ENCODE peak calls at places on chromosomes 13 and 19, in nine cellular contexts. I is naive thymus-derived CD4-positive, alpha-beta T cell; S is GM23248; N is fibroblast of lung; C is fibroblast of the aortic adventitia; W is right cardiac atrium; O is GM23338; H is NT2/D1; F is thoracic aorta. R is an unnamed sample.
A peak's percentile ranks its signal among the peaks of the same experiment; 100 is the strongest.

GRCh38 chr19:7265963-7266362 is 28.3 kb downstream of the INSR start:
- DNase-seq in I (no peak), S (no peak), N (no peak), C (no peak), W (no peak), O (no peak), H (no peak), F (no peak), R (no peak)

GRCh38 chr13:46354143-46355087 is 32.6 kb downstream of the RUBCNL start:
- DNase-seq in I (no peak), S (peak; percentile 97), N (peak; percentile 97), C (peak; percentile 94), W (no peak), O (no peak), H (no peak), F (no peak), R (peak; percentile 89)

GRCh38 chr13:88022826-88023225 is 351.7 kb downstream of the SLITRK5 start:
- DNase-seq in I (no peak), S (no peak), N (no peak), C (no peak), W (no peak), O (no peak), H (no peak), F (no peak), R (peak; percentile 65)

GRCh38 chr19:54673222-54673621 is 10.4 kb downstream of the LILRB4 start:
- DNase-seq in I (no peak), S (no peak), N (no peak), C (no peak), W (no peak), O (no peak), H (no peak), F (no peak), R (no peak)

GRCh38 chr19:1146858-1147780 is 26.9 kb downstream of the SBNO2 start:
- DNase-seq in I (no peak), S (no peak), N (no peak), C (no peak), W (no peak), O (no peak), H (no peak), F (no peak), R (no peak)

GRCh38 chr13:27446986-27447583 is 3.3 kb downstream of the MTIF3 start:
- DNase-seq in I (peak; percentile 50), S (no peak), N (no peak), C (no peak), W (no peak), O (no peak), H (no peak), F (no peak), R (no peak)

GRCh38 chr19:7355151-7355845 is 6.6 kb downstream of the ARHGEF18 start:
- DNase-seq in I (no peak), S (peak; percentile 85), N (peak; percentile 52), C (peak; percentile 76), W (peak; percentile 65), O (no peak), H (no peak), F (no peak), R (no peak)

GRCh38 chr19:57527136-57527881 is at the start of gene ZNF549:
- DNase-seq in I (peak; percentile 88), S (peak; percentile 96), N (peak; percentile 95), C (peak; percentile 92), W (peak; percentile 95), O (peak; percentile 99), H (peak; percentile 85), F (peak; percentile 68), R (peak; percentile 97)

GRCh38 chr13:30607908-30608307 is 9.8 kb upstream of the USPL1 start:
- DNase-seq in I (peak; percentile 74), S (no peak), N (peak; percentile 4), C (no peak), W (no peak), O (no peak), H (no peak), F (no peak), R (peak; percentile 53)

GRCh38 chr13:100423375-100423774 is 165.2 kb downstream of the GGACT start:
- DNase-seq in I (no peak), S (peak; percentile 29), N (no peak), C (peak; percentile 23), W (no peak), O (no peak), H (no peak), F (no peak), R (peak; percentile 71)

GRCh38 chr13:47109028-47109427 is 212.2 kb upstream of the HTR2A start:
- DNase-seq in I (no peak), S (no peak), N (peak; percentile 37), C (no peak), W (no peak), O (no peak), H (no peak), F (no peak), R (peak; percentile 71)

GRCh38 chr13:65468628-65469027 is 1761.5 kb downstream of the PCDH9 start:
- DNase-seq in I (no peak), S (no peak), N (peak; percentile 76), C (peak; percentile 59), W (no peak), O (no peak), H (no peak), F (no peak), R (no peak)

GRCh38 chr13:29771247-29771646 is 79.2 kb downstream of the UBL3 start:
- DNase-seq in I (peak; percentile 52), S (peak; percentile 48), N (peak; percentile 23), C (peak; percentile 70), W (no peak), O (peak; percentile 52), H (no peak), F (no peak), R (peak; percentile 47)

GRCh38 chr13:84843368-84843767 is 955.9 kb downstream of the SLITRK6 start:
- DNase-seq in I (no peak), S (no peak), N (no peak), C (no peak), W (no peak), O (no peak), H (no peak), F (no peak), R (peak; percentile 42)

GRCh38 chr19:43618921-43619261 is 538 bp downstream of the ZNF428 start:
- DNase-seq in I (peak; percentile 14), S (peak; percentile 68), N (no peak), C (peak; percentile 37), W (no peak), O (no peak), H (no peak), F (no peak), R (peak; percentile 5)

GRCh38 chr19:750640-751423 is at the start of gene MISP:
- DNase-seq in I (no peak), S (no peak), N (no peak), C (no peak), W (no peak), O (no peak), H (no peak), F (no peak), R (peak; percentile 77)

GRCh38 chr13:34155931-34156607 is 338.1 kb downstream of the RFC3 start:
- DNase-seq in I (no peak), S (peak; percentile 49), N (peak; percentile 83), C (peak; percentile 24), W (no peak), O (no peak), H (no peak), F (no peak), R (peak; percentile 76)

GRCh38 chr13:48783831-48784230 is 130.1 kb downstream of the CYSLTR2 start:
- DNase-seq in I (no peak), S (no peak), N (no peak), C (no peak), W (no peak), O (no peak), H (no peak), F (no peak), R (no peak)

GRCh38 chr13:109155301-109155761 is 525.9 kb downstream of the MYO16 start:
- DNase-seq in I (no peak), S (peak; percentile 54), N (peak; percentile 98), C (peak; percentile 79), W (no peak), O (no peak), H (no peak), F (no peak), R (peak; percentile 75)

GRCh38 chr19:5395541-5395940 is 54.9 kb upstream of the PTPRS start:
- DNase-seq in I (no peak), S (peak; percentile 47), N (peak; percentile 18), C (no peak), W (no peak), O (no peak), H (no peak), F (no peak), R (no peak)

GRCh38 chr13:112901951-112902651 is 66.9 kb upstream of the MCF2L start:
- DNase-seq in I (no peak), S (no peak), N (no peak), C (peak; percentile 14), W (peak; percentile 24), O (no peak), H (no peak), F (no peak), R (peak; percentile 14)
- H3K4me3 ChIP-seq in I (no peak overlapping the region), S (no peak overlapping the region), N (no peak overlapping the region), C (no peak overlapping the region), W (no peak overlapping the region), O (no peak overlapping the region), H (no peak overlapping the region), F (no peak overlapping the region), R (no peak overlapping the region)

GRCh38 chr19:9498183-9498902 is at the start of gene ZNF560:
- DNase-seq in I (no peak), S (peak; percentile 59), N (peak; percentile 21), C (peak; percentile 3), W (peak; percentile 23), O (peak; percentile 47), H (peak; percentile 83), F (no peak), R (peak; percentile 4)
- H3K4me3 ChIP-seq in I (no peak within 1 kb of the TSS), S (peak within 1 kb of the TSS; percentile 57), N (peak within 1 kb of the TSS; percentile 36), C (peak within 1 kb of the TSS; percentile 33), W (peak within 1 kb of the TSS; percentile 10), O (peak within 1 kb of the TSS; percentile 30), H (peak within 1 kb of the TSS; percentile 86), F (no peak within 1 kb of the TSS), R (peak within 1 kb of the TSS; percentile 4)

GRCh38 chr13:110492299-110493160 is 69.0 kb downstream of the RAB20 start:
- DNase-seq in I (no peak), S (no peak), N (no peak), C (no peak), W (no peak), O (no peak), H (no peak), F (no peak), R (no peak)
- H3K4me3 ChIP-seq in I (no peak overlapping the region), S (no peak overlapping the region), N (no peak overlapping the region), C (no peak overlapping the region), W (no peak overlapping the region), O (no peak overlapping the region), H (no peak overlapping the region), F (no peak overlapping the region), R (no peak overlapping the region)

DNA sequence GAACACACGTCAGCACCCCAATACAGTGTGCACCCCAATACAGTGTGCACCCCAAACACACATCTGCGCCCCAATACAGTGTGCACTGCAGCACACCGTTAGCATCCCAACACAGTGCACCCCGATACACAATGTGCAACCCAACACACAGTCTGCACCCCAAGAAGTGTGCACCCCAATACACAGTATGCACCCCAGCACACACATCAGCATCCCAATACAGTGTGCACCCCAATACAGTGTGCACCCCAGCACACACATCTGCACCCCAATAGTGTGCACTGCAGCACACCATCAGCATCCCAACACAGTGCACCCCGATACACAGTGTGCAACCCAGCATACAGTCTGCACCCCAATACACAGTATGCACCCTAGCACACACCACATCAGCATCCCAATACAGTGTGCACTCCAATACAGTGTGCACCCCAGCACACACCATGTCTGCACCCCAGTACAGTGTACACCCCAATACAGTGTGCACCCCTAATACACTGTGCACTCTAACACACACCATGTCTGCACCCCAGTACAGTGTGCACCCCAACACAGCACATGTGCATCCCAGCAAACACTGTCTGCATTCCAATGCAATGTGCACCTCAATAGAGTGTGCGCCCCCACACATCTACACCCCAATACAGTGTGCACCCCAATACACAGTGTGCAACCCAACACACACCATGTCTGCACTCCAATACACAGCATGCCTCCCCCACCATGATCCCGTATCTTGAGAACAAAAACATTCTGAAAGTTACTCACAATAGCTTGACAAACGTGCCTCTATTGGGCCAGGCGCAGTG is 858 bp upstream of the CARS2 start:
- DNase-seq in I (no peak), S (no peak), N (no peak), C (no peak), W (no peak), O (no peak), H (no peak), F (no peak), R (no peak)
- H3K4me3 ChIP-seq in I (peak overlapping the region; percentile 66), S (peak overlapping the region; percentile 80), N (peak overlapping the region; percentile 45), C (peak overlapping the region; percentile 82), W (peak overlapping the region; percentile 66), O (peak overlapping the region; percentile 87), H (peak overlapping the region; percentile 45), F (peak overlapping the region; percentile 89), R (peak overlapping the region; percentile 70)

R was measured in epithelial cell of esophagus.